ENCODE peak calls at places on chromosomes 12 and 14, in seven cellular contexts. U is left lung, B is colonic mucosa, O is upper lobe of right lung, Q is fibroblast of lung, C is AG04450, P is pancreas. L is an unnamed sample.

GRCh38 chr12:62078020-62078419 is 182.2 kb upstream of the USP15 start:
- DNase-seq in C (no peak), Q (no peak), B (no peak), O (no peak), P (no peak), U (no peak), L (no peak)

GRCh38 chr12:98110516-98110915 is 404.9 kb upstream of the TMPO start:
- DNase-seq in P (no peak), Q (no peak), C (no peak), B (no peak), O (no peak), U (no peak), L (no peak)

GRCh38 chr14:99230271-99231141 is 41.5 kb downstream of the BCL11B start:
- DNase-seq in U (no peak), Q (no peak), B (no peak), O (no peak), C (no peak), P (no peak), L (peak; percentile 74)

GRCh38 chr14:93941293-93941910 is 14.3 kb downstream of the FAM181A start:
- DNase-seq in B (no peak), U (peak; percentile 68), P (peak; percentile 89), Q (peak; percentile 68), O (no peak), C (peak; percentile 66), L (no peak)

GRCh38 chr12:91216871-91217270 is 34.3 kb upstream of the DCN start:
- DNase-seq in U (no peak), P (no peak), Q (no peak), O (no peak), C (no peak), B (no peak), L (no peak)

GRCh38 chr14:21204167-21205025 is 48.5 kb upstream of the OR5AU1 start:
- DNase-seq in Q (no peak), U (no peak), O (no peak), P (no peak), B (no peak), C (no peak), L (no peak)

GRCh38 chr12:54666008-54666407 is 17.8 kb upstream of the DCD start:
- DNase-seq in B (no peak), Q (no peak), O (no peak), P (no peak), U (no peak), C (no peak), L (no peak)

GRCh38 chr14:45066667-45067066 is 17.2 kb upstream of the PRPF39 start:
- DNase-seq in U (no peak), P (no peak), Q (no peak), O (no peak), C (no peak), B (no peak), L (no peak)

GRCh38 chr12:82688035-82688501 is 1.4 kb downstream of the TMTC2 start:
- DNase-seq in Q (peak; percentile 23), P (no peak), U (no peak), B (no peak), C (no peak), O (no peak), L (no peak)

GRCh38 chr14:76958020-76958965 is 70.2 kb downstream of the IRF2BPL start:
- DNase-seq in O (no peak), B (no peak), P (no peak), U (no peak), Q (no peak), C (no peak), L (no peak)

GRCh38 chr14:68157971-68158371 is 338.4 kb downstream of the RAD51B start:
- DNase-seq in C (no peak), P (no peak), B (no peak), Q (peak; percentile 78), O (no peak), U (no peak), L (no peak)

GRCh38 chr14:90168425-90169105 is 87.8 kb upstream of the PSMC1 start:
- DNase-seq in B (no peak), P (no peak), Q (no peak), O (no peak), U (no peak), C (no peak), L (no peak)

GRCh38 chr12:90024261-90024660 is 315.6 kb upstream of the ATP2B1 start:
- DNase-seq in P (no peak), U (no peak), O (no peak), B (no peak), Q (peak; percentile 50), C (peak; percentile 21), L (no peak)

GRCh38 chr12:90028620-90029051 is 320.0 kb upstream of the ATP2B1 start:
- DNase-seq in Q (no peak), C (no peak), U (no peak), P (no peak), B (no peak), O (no peak), L (no peak)

GRCh38 chr12:90027889-90028570 is 319.4 kb upstream of the ATP2B1 start:
- DNase-seq in P (no peak), C (no peak), U (no peak), Q (no peak), O (no peak), B (no peak), L (no peak)

GRCh38 chr12:90027041-90027440 is 318.4 kb upstream of the ATP2B1 start:
- DNase-seq in C (no peak), Q (no peak), O (no peak), P (no peak), U (no peak), B (no peak), L (no peak)

DNA sequence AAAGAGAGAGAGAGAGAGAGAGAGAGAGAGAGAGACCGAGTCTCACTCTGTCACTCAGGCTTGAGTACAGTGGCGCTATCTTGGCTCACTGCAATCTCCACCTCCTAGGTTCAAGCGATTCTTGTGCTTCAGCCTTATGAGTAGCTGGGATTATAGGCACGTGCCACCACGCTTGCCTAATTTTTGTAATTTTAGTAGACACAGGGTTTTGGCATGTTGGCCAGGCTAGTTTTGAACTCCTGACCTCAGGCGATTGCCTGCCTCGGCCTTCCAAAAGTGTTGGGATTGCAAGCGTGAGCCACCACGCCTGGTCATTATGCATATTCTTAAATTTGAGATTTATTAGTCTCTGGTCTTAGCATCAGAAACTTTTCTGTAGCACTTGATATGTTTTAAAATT is 317.9 kb upstream of the ATP2B1 start:
- DNase-seq in O (no peak), P (no peak), B (no peak), C (no peak), U (no peak), Q (no peak), L (no peak)
- H3K9me3 ChIP-seq in O (no peaks in the 10 kb centered on the region), P (no peaks in the 10 kb centered on the region), B (no peaks in the 10 kb centered on the region), C (no peaks in the 10 kb centered on the region), U (no peaks in the 10 kb centered on the region), Q (no peaks in the 10 kb centered on the region), L (no peaks in the 10 kb centered on the region)

DNA sequence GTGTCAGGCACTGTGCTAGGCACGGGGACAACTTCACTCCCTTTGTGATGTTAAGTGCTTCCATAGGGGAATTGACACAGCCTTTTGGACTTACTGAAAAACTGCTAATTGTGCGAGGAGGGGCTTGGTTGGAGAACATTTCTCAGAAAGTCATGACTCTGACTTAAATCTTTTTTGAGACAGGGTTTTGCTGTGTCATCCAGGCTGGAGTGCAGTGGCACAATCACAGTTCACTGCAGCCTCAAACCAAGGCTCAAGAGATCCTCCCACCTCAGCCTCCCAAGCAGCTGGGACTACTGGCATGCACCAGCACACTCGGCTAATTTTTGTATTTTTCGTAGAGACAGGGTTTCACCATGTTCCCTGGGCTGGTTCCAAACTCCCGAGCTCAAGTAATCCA is 10.2 kb upstream of the LTBP2 start:
- DNase-seq in O (no peak), P (no peak), U (peak; percentile 0), C (no peak), Q (no peak), B (no peak), L (no peak)
- H3K9me3 ChIP-seq in O (no peaks in the 10 kb centered on the region), P (no peaks in the 10 kb centered on the region), U (no peaks in the 10 kb centered on the region), C (no peaks in the 10 kb centered on the region), Q (no peaks in the 10 kb centered on the region), B (no peaks in the 10 kb centered on the region), L (no peaks in the 10 kb centered on the region)

GRCh38 chr12:11863478-11863906 is 207.2 kb upstream of the BCL2L14 start:
- DNase-seq in C (no peak), U (no peak), B (no peak), Q (no peak), O (no peak), P (no peak), L (no peak)
- H3K9me3 ChIP-seq in C (peaks cover 4% of the 10 kb centered on the region), U (peaks cover 15% of the 10 kb centered on the region), B (no peaks in the 10 kb centered on the region), Q (no peaks in the 10 kb centered on the region), O (peaks cover 8% of the 10 kb centered on the region), P (no peaks in the 10 kb centered on the region), L (peaks cover 3% of the 10 kb centered on the region)

GRCh38 chr12:34597548-34598351 is 575.5 kb downstream of the ALG10 start:
- DNase-seq in Q (no peak), P (peak; percentile 3), B (no peak), O (peak; percentile 37), C (no peak), U (peak; percentile 34), L (peak; percentile 4)
- H3K9me3 ChIP-seq in Q (no peaks in the 10 kb centered on the region), P (no peaks in the 10 kb centered on the region), B (no peaks in the 10 kb centered on the region), O (peaks cover 25% of the 10 kb centered on the region), C (peaks cover 73% of the 10 kb centered on the region), U (peaks cover 100% of the 10 kb centered on the region), L (peaks cover 5% of the 10 kb centered on the region)

DNA sequence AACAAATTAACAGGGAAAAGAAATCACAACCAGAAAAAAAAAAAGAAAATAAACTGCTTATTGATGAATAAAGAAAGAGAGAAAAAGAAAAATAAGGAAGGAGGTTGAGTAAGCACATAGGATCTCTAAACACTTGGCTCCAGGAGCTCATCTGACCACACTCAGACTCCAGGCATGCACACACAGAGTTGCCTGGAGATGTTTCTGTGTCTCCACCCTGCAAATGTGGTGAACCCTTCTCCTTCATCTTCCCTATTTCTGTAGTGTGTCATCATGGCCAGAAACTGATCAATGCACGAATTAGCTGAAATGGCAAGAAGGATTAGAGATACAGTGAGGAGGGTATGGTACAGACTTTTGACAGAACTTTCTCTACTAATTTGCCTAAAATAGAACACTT is 20.2 kb downstream of the OR4N2 start:
- DNase-seq in B (no peak), U (no peak), C (no peak), O (no peak), P (no peak), Q (no peak), L (no peak)
- H3K9me3 ChIP-seq in B (no peaks in the 10 kb centered on the region), U (peaks cover 16% of the 10 kb centered on the region), C (peaks cover 18% of the 10 kb centered on the region), O (no peaks in the 10 kb centered on the region), P (no peaks in the 10 kb centered on the region), Q (no peaks in the 10 kb centered on the region), L (no peaks in the 10 kb centered on the region)

DNA sequence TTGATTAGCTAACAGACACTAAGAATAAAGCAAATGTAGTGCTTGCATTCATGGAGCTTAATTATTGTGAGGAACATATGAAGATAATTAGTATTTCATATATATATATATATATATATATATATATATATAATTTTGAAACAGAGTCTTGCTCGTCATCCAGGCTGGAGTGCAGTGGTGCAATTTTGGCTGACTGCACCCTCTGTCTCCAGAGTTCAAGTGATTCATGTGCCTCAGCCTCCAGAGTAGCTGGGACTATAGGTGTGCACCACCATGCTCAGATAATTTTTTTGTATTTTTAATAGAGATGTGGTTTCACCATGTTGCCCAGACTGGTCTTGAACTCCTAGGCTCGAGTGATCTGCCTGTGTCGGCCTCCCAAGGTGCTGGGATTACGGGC is 1091.6 kb upstream of the TMEM132C start:
- DNase-seq in B (no peak), U (no peak), P (no peak), C (no peak), Q (no peak), O (no peak), L (no peak)
- H3K9me3 ChIP-seq in B (no peaks in the 10 kb centered on the region), U (peaks cover 26% of the 10 kb centered on the region), P (no peaks in the 10 kb centered on the region), C (peaks cover 26% of the 10 kb centered on the region), Q (no peaks in the 10 kb centered on the region), O (peaks cover 10% of the 10 kb centered on the region), L (no peaks in the 10 kb centered on the region)

L was measured in T-helper 17 cell.